ENCODE peak calls at places on chromosomes 3 and 15, in ten cellular contexts. One of them, this sample, is unnamed.

GRCh38 chr3:122688996-122689395 is 8.4 kb downstream of the PARP14 start:
- DNase-seq in nephron progenitor cell: no peak
- DNase-seq in osteocyte: no peak
- DNase-seq in GM20000: no peak
- DNase-seq in tibial artery: no peak
- DNase-seq in SK-N-SH: no peak
- DNase-seq in body of pancreas: no peak
- DNase-seq in mucosa of descending colon: no peak
- DNase-seq in RWPE1: no peak
- DNase-seq in transverse colon: no peak
- DNase-seq in this sample: no peak

GRCh38 chr3:195738274-195739044 is 17.7 kb downstream of the MUC20 start:
- DNase-seq in tibial artery: no peak
- DNase-seq in osteocyte: no peak
- DNase-seq in RWPE1: no peak
- DNase-seq in transverse colon: no peak
- DNase-seq in body of pancreas: no peak
- DNase-seq in nephron progenitor cell: no peak
- DNase-seq in mucosa of descending colon: peak; percentile 13
- DNase-seq in GM20000: no peak
- DNase-seq in SK-N-SH: no peak
- DNase-seq in this sample: no peak

GRCh38 chr3:194584866-194585265 is 48.4 kb downstream of the TMEM44 start:
- DNase-seq in tibial artery: no peak
- DNase-seq in GM20000: no peak
- DNase-seq in SK-N-SH: no peak
- DNase-seq in transverse colon: no peak
- DNase-seq in body of pancreas: no peak
- DNase-seq in nephron progenitor cell: no peak
- DNase-seq in RWPE1: no peak
- DNase-seq in osteocyte: no peak
- DNase-seq in mucosa of descending colon: no peak
- DNase-seq in this sample: no peak

GRCh38 chr3:110821586-110821985 is 250.0 kb upstream of the NECTIN3 start:
- DNase-seq in GM20000: no peak
- DNase-seq in body of pancreas: no peak
- DNase-seq in RWPE1: no peak
- DNase-seq in mucosa of descending colon: no peak
- DNase-seq in osteocyte: no peak
- DNase-seq in nephron progenitor cell: no peak
- DNase-seq in SK-N-SH: no peak
- DNase-seq in transverse colon: no peak
- DNase-seq in tibial artery: no peak
- DNase-seq in this sample: no peak

GRCh38 chr3:157134620-157135191 is 25.2 kb downstream of the CCNL1 start:
- DNase-seq in tibial artery: peak; percentile 83
- DNase-seq in RWPE1: no peak
- DNase-seq in nephron progenitor cell: no peak
- DNase-seq in transverse colon: no peak
- DNase-seq in mucosa of descending colon: no peak
- DNase-seq in body of pancreas: peak; percentile 79
- DNase-seq in GM20000: no peak
- DNase-seq in osteocyte: no peak
- DNase-seq in SK-N-SH: no peak
- DNase-seq in this sample: no peak

GRCh38 chr3:131454501-131454900 is 48.3 kb downstream of the MRPL3 start:
- DNase-seq in body of pancreas: no peak
- DNase-seq in nephron progenitor cell: no peak
- DNase-seq in tibial artery: no peak
- DNase-seq in osteocyte: no peak
- DNase-seq in SK-N-SH: no peak
- DNase-seq in mucosa of descending colon: no peak
- DNase-seq in transverse colon: no peak
- DNase-seq in RWPE1: peak; percentile 28
- DNase-seq in GM20000: no peak
- DNase-seq in this sample: no peak

GRCh38 chr15:37900286-37901221 is 33.9 kb upstream of the TMCO5A start:
- DNase-seq in tibial artery: no peak
- DNase-seq in SK-N-SH: no peak
- DNase-seq in nephron progenitor cell: no peak
- DNase-seq in transverse colon: no peak
- DNase-seq in mucosa of descending colon: no peak
- DNase-seq in RWPE1: peak; percentile 76
- DNase-seq in GM20000: no peak
- DNase-seq in osteocyte: no peak
- DNase-seq in body of pancreas: no peak
- DNase-seq in this sample: no peak

GRCh38 chr3:64686446-64686908 is 1.3 kb downstream of the ADAMTS9 start:
- DNase-seq in nephron progenitor cell: peak; percentile 55
- DNase-seq in tibial artery: no peak
- DNase-seq in GM20000: no peak
- DNase-seq in mucosa of descending colon: peak; percentile 57
- DNase-seq in SK-N-SH: peak; percentile 27
- DNase-seq in transverse colon: peak; percentile 39
- DNase-seq in osteocyte: no peak
- DNase-seq in body of pancreas: peak; percentile 22
- DNase-seq in RWPE1: no peak
- DNase-seq in this sample: no peak

GRCh38 chr3:17151598-17152373 is 267.0 kb downstream of the PLCL2 start:
- DNase-seq in SK-N-SH: no peak
- DNase-seq in nephron progenitor cell: no peak
- DNase-seq in body of pancreas: no peak
- DNase-seq in RWPE1: no peak
- DNase-seq in osteocyte: no peak
- DNase-seq in tibial artery: no peak
- DNase-seq in GM20000: peak; percentile 88
- DNase-seq in transverse colon: peak; percentile 44
- DNase-seq in mucosa of descending colon: peak; percentile 47
- DNase-seq in this sample: no peak

GRCh38 chr3:183895296-183895695 is 10.6 kb upstream of the PARL start:
- DNase-seq in SK-N-SH: peak; percentile 84
- DNase-seq in mucosa of descending colon: no peak
- DNase-seq in tibial artery: no peak
- DNase-seq in transverse colon: peak; percentile 31
- DNase-seq in nephron progenitor cell: peak; percentile 21
- DNase-seq in RWPE1: peak; percentile 79
- DNase-seq in osteocyte: no peak
- DNase-seq in body of pancreas: no peak
- DNase-seq in GM20000: peak; percentile 85
- DNase-seq in this sample: no peak

GRCh38 chr15:81752974-81753373 is 292.8 kb downstream of the MEX3B start:
- DNase-seq in transverse colon: no peak
- DNase-seq in osteocyte: no peak
- DNase-seq in GM20000: no peak
- DNase-seq in SK-N-SH: peak; percentile 36
- DNase-seq in tibial artery: no peak
- DNase-seq in nephron progenitor cell: no peak
- DNase-seq in RWPE1: no peak
- DNase-seq in body of pancreas: no peak
- DNase-seq in mucosa of descending colon: no peak
- DNase-seq in this sample: no peak

GRCh38 chr15:60372223-60372622 is 25.6 kb downstream of the ANXA2 start:
- DNase-seq in SK-N-SH: no peak
- DNase-seq in mucosa of descending colon: no peak
- DNase-seq in nephron progenitor cell: no peak
- DNase-seq in body of pancreas: no peak
- DNase-seq in tibial artery: no peak
- DNase-seq in transverse colon: no peak
- DNase-seq in RWPE1: no peak
- DNase-seq in osteocyte: no peak
- DNase-seq in GM20000: no peak
- DNase-seq in this sample: no peak

GRCh38 chr15:33132722-33133345 is 61.7 kb downstream of the FMN1 start:
- DNase-seq in mucosa of descending colon: no peak
- DNase-seq in SK-N-SH: peak; percentile 50
- DNase-seq in tibial artery: no peak
- DNase-seq in RWPE1: peak; percentile 90
- DNase-seq in nephron progenitor cell: peak; percentile 46
- DNase-seq in body of pancreas: no peak
- DNase-seq in transverse colon: peak; percentile 33
- DNase-seq in GM20000: no peak
- DNase-seq in osteocyte: no peak
- DNase-seq in this sample: peak; percentile 16

GRCh38 chr3:88180398-88180999 is 30.7 kb downstream of the C3orf38 start:
- DNase-seq in mucosa of descending colon: no peak
- DNase-seq in RWPE1: peak; percentile 8
- DNase-seq in tibial artery: no peak
- DNase-seq in transverse colon: no peak
- DNase-seq in nephron progenitor cell: no peak
- DNase-seq in SK-N-SH: peak; percentile 7
- DNase-seq in body of pancreas: no peak
- DNase-seq in GM20000: peak; percentile 40
- DNase-seq in osteocyte: no peak
- DNase-seq in this sample: no peak

GRCh38 chr3:119517112-119517511 is 18.8 kb downstream of the TIMMDC1 start:
- DNase-seq in transverse colon: no peak
- DNase-seq in GM20000: no peak
- DNase-seq in body of pancreas: no peak
- DNase-seq in nephron progenitor cell: no peak
- DNase-seq in osteocyte: no peak
- DNase-seq in SK-N-SH: no peak
- DNase-seq in RWPE1: no peak
- DNase-seq in tibial artery: no peak
- DNase-seq in mucosa of descending colon: no peak
- DNase-seq in this sample: no peak

GRCh38 chr3:119514637-119515036 is 16.3 kb downstream of the TIMMDC1 start:
- DNase-seq in body of pancreas: no peak
- DNase-seq in SK-N-SH: no peak
- DNase-seq in RWPE1: no peak
- DNase-seq in tibial artery: no peak
- DNase-seq in osteocyte: no peak
- DNase-seq in nephron progenitor cell: no peak
- DNase-seq in GM20000: no peak
- DNase-seq in transverse colon: no peak
- DNase-seq in mucosa of descending colon: peak; percentile 32
- DNase-seq in this sample: no peak

DNA sequence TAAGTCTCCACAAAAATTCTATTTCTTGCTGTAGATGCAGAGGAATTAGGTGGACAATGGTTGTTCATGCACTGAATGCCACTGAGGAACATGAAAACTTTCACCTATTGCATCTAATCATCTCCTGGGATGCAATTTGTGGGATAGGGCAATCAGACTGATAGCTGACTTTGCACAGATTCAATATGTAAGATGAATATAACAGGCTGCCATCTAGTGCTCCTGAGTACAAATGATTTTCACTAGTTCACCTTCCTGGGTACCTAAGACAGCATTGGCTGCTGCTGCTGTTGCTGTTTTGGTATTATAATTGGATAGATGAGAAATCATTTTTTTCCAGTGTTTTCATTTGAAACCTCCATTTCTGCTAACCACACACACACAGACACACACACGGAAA is 19.7 kb downstream of the TIMMDC1 start:
- DNase-seq in transverse colon: no peak
- DNase-seq in mucosa of descending colon: no peak
- DNase-seq in SK-N-SH: no peak
- DNase-seq in osteocyte: no peak
- DNase-seq in RWPE1: no peak
- DNase-seq in body of pancreas: no peak
- DNase-seq in GM20000: no peak
- DNase-seq in tibial artery: no peak
- DNase-seq in nephron progenitor cell: no peak
- DNase-seq in this sample: no peak
- TF ChIP-seq CTCF in transverse colon: no peak
- TF ChIP-seq CTCF in mucosa of descending colon: no peak
- TF ChIP-seq CTCF in SK-N-SH: no peak
- TF ChIP-seq CTCF in osteocyte: no peak
- TF ChIP-seq CTCF in RWPE1: no peak
- TF ChIP-seq CTCF in body of pancreas: no peak
- TF ChIP-seq CTCF in GM20000: no peak
- TF ChIP-seq CTCF in tibial artery: no peak
- TF ChIP-seq CTCF in nephron progenitor cell: no peak
- TF ChIP-seq CTCF in this sample: no peak

GRCh38 chr15:67821784-67822451 is 3.4 kb upstream of the SKOR1 start:
- DNase-seq in osteocyte: no peak
- DNase-seq in RWPE1: no peak
- DNase-seq in GM20000: peak; percentile 48
- DNase-seq in nephron progenitor cell: no peak
- DNase-seq in mucosa of descending colon: no peak
- DNase-seq in SK-N-SH: peak; percentile 74
- DNase-seq in tibial artery: no peak
- DNase-seq in body of pancreas: no peak
- DNase-seq in transverse colon: no peak
- DNase-seq in this sample: no peak
- TF ChIP-seq CTCF in osteocyte: no peak
- TF ChIP-seq CTCF in RWPE1: no peak
- TF ChIP-seq CTCF in GM20000: no peak
- TF ChIP-seq CTCF in nephron progenitor cell: no peak
- TF ChIP-seq CTCF in mucosa of descending colon: no peak
- TF ChIP-seq CTCF in SK-N-SH: no peak
- TF ChIP-seq CTCF in tibial artery: no peak
- TF ChIP-seq CTCF in body of pancreas: no peak
- TF ChIP-seq CTCF in transverse colon: no peak
- TF ChIP-seq CTCF in this sample: no peak

DNA sequence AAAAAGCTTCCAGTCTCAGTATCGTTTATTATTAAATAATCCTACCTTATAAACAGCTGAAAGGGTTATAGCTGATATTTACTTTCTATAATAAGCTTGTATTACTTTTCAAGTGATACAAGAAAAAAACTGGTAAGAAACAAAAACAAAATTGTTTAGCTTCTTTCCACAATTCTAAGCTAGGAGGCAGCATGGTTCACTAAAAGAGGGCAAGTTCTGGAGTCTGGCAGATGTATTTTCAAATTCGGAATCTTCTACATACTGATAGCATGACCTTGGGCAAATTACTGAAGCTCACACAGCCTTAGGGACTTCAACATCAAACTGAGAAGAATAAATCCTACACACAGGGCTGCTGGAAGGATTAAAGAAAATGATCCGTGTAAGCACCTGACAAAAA is 15.4 kb downstream of the C15orf62 start:
- DNase-seq in transverse colon: no peak
- DNase-seq in osteocyte: no peak
- DNase-seq in mucosa of descending colon: no peak
- DNase-seq in SK-N-SH: no peak
- DNase-seq in GM20000: no peak
- DNase-seq in RWPE1: no peak
- DNase-seq in nephron progenitor cell: no peak
- DNase-seq in tibial artery: no peak
- DNase-seq in body of pancreas: no peak
- DNase-seq in this sample: no peak
- TF ChIP-seq CTCF in transverse colon: no peak
- TF ChIP-seq CTCF in osteocyte: no peak
- TF ChIP-seq CTCF in mucosa of descending colon: no peak
- TF ChIP-seq CTCF in SK-N-SH: no peak
- TF ChIP-seq CTCF in GM20000: no peak
- TF ChIP-seq CTCF in RWPE1: no peak
- TF ChIP-seq CTCF in nephron progenitor cell: no peak
- TF ChIP-seq CTCF in tibial artery: no peak
- TF ChIP-seq CTCF in body of pancreas: no peak
- TF ChIP-seq CTCF in this sample: no peak

GRCh38 chr3:48919215-48920138 is 835 bp downstream of the ARIH2 start:
- DNase-seq in tibial artery: no peak
- DNase-seq in mucosa of descending colon: peak; percentile 38
- DNase-seq in GM20000: peak; percentile 81
- DNase-seq in RWPE1: peak; percentile 20
- DNase-seq in body of pancreas: peak; percentile 24
- DNase-seq in SK-N-SH: peak; percentile 81
- DNase-seq in transverse colon: peak; percentile 25
- DNase-seq in nephron progenitor cell: peak; percentile 16
- DNase-seq in osteocyte: peak; percentile 84
- DNase-seq in this sample: no peak

GRCh38 chr3:48915296-48915695 is 3.3 kb upstream of the ARIH2 start:
- DNase-seq in nephron progenitor cell: no peak
- DNase-seq in transverse colon: no peak
- DNase-seq in osteocyte: no peak
- DNase-seq in GM20000: no peak
- DNase-seq in tibial artery: no peak
- DNase-seq in SK-N-SH: no peak
- DNase-seq in mucosa of descending colon: no peak
- DNase-seq in RWPE1: no peak
- DNase-seq in body of pancreas: no peak
- DNase-seq in this sample: no peak

GRCh38 chr3:48918388-48919214 is at the start of gene ARIH2:
- DNase-seq in nephron progenitor cell: peak; percentile 93
- DNase-seq in body of pancreas: peak; percentile 91
- DNase-seq in transverse colon: peak; percentile 94
- DNase-seq in RWPE1: peak; percentile 87
- DNase-seq in osteocyte: peak; percentile 96
- DNase-seq in tibial artery: peak; percentile 95
- DNase-seq in GM20000: peak; percentile 96
- DNase-seq in SK-N-SH: peak; percentile 97
- DNase-seq in mucosa of descending colon: peak; percentile 94
- DNase-seq in this sample: peak; percentile 84
- TF ChIP-seq CTCF in nephron progenitor cell: no peak
- TF ChIP-seq CTCF in body of pancreas: no peak
- TF ChIP-seq CTCF in transverse colon: peak; percentile 47
- TF ChIP-seq CTCF in RWPE1: peak; percentile 11
- TF ChIP-seq CTCF in osteocyte: no peak
- TF ChIP-seq CTCF in tibial artery: no peak
- TF ChIP-seq CTCF in GM20000: no peak
- TF ChIP-seq CTCF in SK-N-SH: no peak
- TF ChIP-seq CTCF in mucosa of descending colon: no peak
- TF ChIP-seq CTCF in this sample: peak; percentile 30